ENCODE peak calls at places on chromosome 22, in five cellular contexts. C, Y, P, V and H are unnamed samples.

GRCh38 chr22:30310881-30311771 is 15.6 kb downstream of the TBC1D10A start:
- DNase-seq in C (no peak), V (peak; percentile 42), Y (peak; percentile 92), P (peak; percentile 87), H (no peak)

GRCh38 chr22:23522642-23523251 is 57.3 kb downstream of the IGLL1 start:
- DNase-seq in C (peak; percentile 42), V (peak; percentile 63), P (no peak), Y (no peak), H (no peak)

GRCh38 chr22:22195265-22196017 is 49.1 kb upstream of the VPREB1 start:
- DNase-seq in Y (peak; percentile 83), V (peak; percentile 74), P (peak; percentile 49), C (peak; percentile 90), H (peak; percentile 79)

GRCh38 chr22:19805821-19806212 is 45.2 kb downstream of the TBX1 start:
- DNase-seq in V (no peak), Y (no peak), P (no peak), C (no peak), H (peak; percentile 22)

GRCh38 chr22:25482868-25483639 is 81.4 kb upstream of the GRK3 start:
- DNase-seq in V (no peak), C (no peak), P (no peak), Y (peak; percentile 33), H (peak; percentile 64)

GRCh38 chr22:27949421-27949820 is 30.4 kb upstream of the PITPNB start:
- DNase-seq in Y (no peak), P (no peak), V (no peak), C (no peak), H (no peak)

GRCh38 chr22:39683639-39684038 is 113.1 kb downstream of the CACNA1I start:
- DNase-seq in P (no peak), Y (no peak), C (no peak), V (no peak), H (no peak)

GRCh38 chr22:32579533-32580220 is 105.1 kb downstream of the FBXO7 start:
- DNase-seq in P (peak; percentile 95), Y (no peak), C (no peak), V (no peak), H (peak; percentile 86)

GRCh38 chr22:29956680-29957079 is 73.7 kb downstream of the MTMR3 start:
- DNase-seq in V (no peak), C (no peak), Y (no peak), P (no peak), H (no peak)

DNA sequence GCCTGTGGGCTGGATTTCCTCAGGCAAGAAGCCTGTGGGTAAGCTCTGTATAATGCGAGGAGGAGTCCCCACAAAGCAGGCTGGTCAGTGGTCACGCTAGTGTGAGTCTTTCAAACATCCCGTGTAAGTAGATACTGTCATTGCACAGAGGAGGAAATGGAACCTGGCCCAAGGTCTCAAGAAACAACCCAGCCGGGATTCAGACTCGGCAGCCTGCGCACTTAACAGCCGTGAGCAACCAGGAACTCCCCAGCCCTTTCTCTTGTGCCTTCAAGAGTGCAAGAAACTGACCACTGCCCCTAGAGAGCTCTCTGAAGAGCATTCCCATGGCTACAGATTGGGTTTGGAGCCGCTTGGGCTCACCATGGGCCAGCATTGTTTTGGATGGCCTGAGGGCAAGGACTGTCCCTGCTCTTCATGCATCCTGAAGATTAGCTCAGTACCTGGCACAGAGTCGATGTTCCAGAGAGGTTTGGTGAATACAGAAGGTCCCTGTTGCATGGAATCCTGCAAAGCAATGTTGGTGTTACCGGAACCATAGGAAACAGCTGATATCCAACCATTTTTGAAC is 6.0 kb downstream of the MPST start:
- DNase-seq in C (no peak), Y (no peak), P (no peak), V (no peak), H (no peak)
- H3K4me1 ChIP-seq in C (peaks cover 5% of the 10 kb centered on the region), Y (peaks cover 52% of the 10 kb centered on the region), P (no peaks in the 10 kb centered on the region), V (no peaks in the 10 kb centered on the region), H (no peaks in the 10 kb centered on the region)

DNA sequence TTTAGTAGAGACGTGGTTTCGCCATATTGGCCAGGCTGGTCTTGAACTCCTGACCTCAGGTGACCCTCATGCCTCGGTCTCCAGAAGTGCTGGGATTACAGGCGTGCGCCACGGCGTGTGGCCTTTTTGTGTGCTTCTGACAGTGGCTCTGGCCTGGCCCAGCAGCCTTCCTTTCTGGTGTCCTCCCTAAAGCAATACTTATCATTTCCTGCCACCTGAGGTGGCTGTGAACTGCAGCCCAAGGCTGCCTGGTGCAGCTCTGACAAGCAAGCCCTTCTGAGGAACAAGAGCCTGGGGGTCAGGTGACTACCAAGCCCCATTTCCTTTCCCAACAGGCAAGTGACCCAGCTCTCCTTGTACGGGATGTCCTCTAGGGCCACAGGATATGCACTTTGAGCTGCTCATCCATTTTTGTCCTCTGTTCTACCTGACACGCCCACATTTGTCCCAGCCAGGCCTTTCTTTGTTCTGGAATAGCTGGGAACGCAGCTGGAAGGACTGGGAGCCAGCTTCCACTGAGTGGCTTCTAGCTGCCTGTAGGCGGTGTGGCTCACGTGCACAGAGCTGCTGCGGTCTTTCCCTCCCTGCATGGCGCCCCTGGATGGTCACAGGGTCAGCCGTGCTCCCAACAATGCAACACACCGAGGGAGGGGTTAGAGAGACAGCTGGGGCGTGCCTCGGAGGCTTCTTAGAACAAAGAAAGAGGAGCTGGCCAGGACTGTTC is 12.3 kb upstream of the BID start:
- DNase-seq in C (peak; percentile 92), V (no peak), P (peak; percentile 34), Y (peak; percentile 57), H (peak; percentile 79)
- H3K4me3 ChIP-seq in C (no peak overlapping the region), V (no peak overlapping the region), P (no peak overlapping the region), Y (no peak overlapping the region), H (no peak overlapping the region)

GRCh38 chr22:20862540-20862939 is 3.7 kb downstream of the SNAP29 start:
- DNase-seq in C (no peak), Y (no peak), V (no peak), P (no peak), H (no peak)
- H3K4me1 ChIP-seq in C (peaks cover 7% of the 10 kb centered on the region), Y (peaks cover 83% of the 10 kb centered on the region), V (peaks cover 17% of the 10 kb centered on the region), P (peaks cover 7% of the 10 kb centered on the region), H (no peaks in the 10 kb centered on the region)

GRCh38 chr22:37427711-37428635 is 694 bp upstream of the ELFN2 start:
- DNase-seq in C (peak; percentile 41), P (no peak), V (no peak), Y (no peak), H (no peak)
- H3K4me3 ChIP-seq in C (peak overlapping the region; percentile 65), P (no peak overlapping the region), V (peak overlapping the region; percentile 62), Y (peak overlapping the region; percentile 50), H (no peak overlapping the region)

GRCh38 chr22:38221908-38222796 is 20.4 kb downstream of the MAFF start:
- DNase-seq in P (no peak), Y (no peak), V (no peak), C (peak; percentile 16), H (no peak)
- H3K4me1 ChIP-seq in P (peaks cover 17% of the 10 kb centered on the region), Y (peaks cover 78% of the 10 kb centered on the region), V (peaks cover 6% of the 10 kb centered on the region), C (peaks cover 4% of the 10 kb centered on the region), H (peaks cover 15% of the 10 kb centered on the region)

DNA sequence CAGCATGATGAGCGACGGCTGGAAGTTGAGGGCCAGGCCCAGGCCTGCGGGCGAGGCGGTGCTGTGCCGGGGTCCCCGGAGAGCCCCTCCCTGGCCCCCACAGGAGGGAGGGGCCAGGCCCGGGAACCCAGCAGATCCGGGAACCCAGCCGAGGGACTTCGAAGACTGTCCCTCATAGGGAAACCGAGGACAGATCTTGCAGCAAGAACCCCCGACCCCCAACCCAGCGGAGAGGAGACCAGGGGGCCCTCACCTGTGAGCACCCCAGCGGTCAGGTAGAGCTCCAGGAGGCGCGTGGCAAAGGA is 2.4 kb downstream of the SLC16A8 start:
- DNase-seq in C (no peak), P (no peak), Y (no peak), V (no peak), H (no peak)
- H3K4me3 ChIP-seq in C (peak overlapping the region; percentile 24), P (no peak overlapping the region), Y (peak overlapping the region; percentile 46), V (peak overlapping the region; percentile 15), H (peak overlapping the region; percentile 20)